ENCODE peak calls at places on chromosomes 5 and 9, in five cellular contexts. E is tibial nerve, C is mammary epithelial cell, Y is cardiac muscle cell, W is AG04450. L is an unnamed sample.

GRCh38 chr9:27278374-27278773 is 18.6 kb downstream of the EQTN start:
- DNase-seq in E (no peak), C (no peak), W (no peak), Y (no peak), L (no peak)

GRCh38 chr5:113266913-113267227 is 167.9 kb downstream of the TSSK1B start:
- DNase-seq in E (no peak), W (no peak), Y (no peak), C (peak; percentile 89), L (no peak)

GRCh38 chr9:94772128-94772527 is 45.6 kb downstream of the AOPEP start:
- DNase-seq in C (no peak), E (no peak), W (no peak), Y (no peak), L (no peak)

GRCh38 chr9:69762527-69762926 is 2.7 kb upstream of the PTAR1 start:
- DNase-seq in Y (no peak), E (no peak), W (no peak), C (no peak), L (no peak)

GRCh38 chr5:43772601-43773031 is 169.6 kb downstream of the NNT start:
- DNase-seq in W (no peak), Y (no peak), E (no peak), C (peak; percentile 62), L (no peak)

GRCh38 chr5:119269061-119269579 is 86.7 kb upstream of the TNFAIP8 start:
- DNase-seq in Y (peak; percentile 33), C (peak; percentile 50), E (no peak), W (no peak), L (no peak)

GRCh38 chr5:2423634-2424033 is 327.8 kb downstream of the IRX2 start:
- DNase-seq in W (no peak), E (no peak), C (no peak), Y (no peak), L (no peak)

GRCh38 chr9:89629096-89629976 is 24.5 kb downstream of the GADD45G start:
- DNase-seq in Y (no peak), W (no peak), E (no peak), C (no peak), L (no peak)

GRCh38 chr5:24232929-24233328 is 411.8 kb downstream of the CDH10 start:
- DNase-seq in E (no peak), Y (no peak), C (no peak), W (no peak), L (no peak)

GRCh38 chr5:644509-644908 is 32.4 kb downstream of the CEP72 start:
- DNase-seq in C (no peak), E (no peak), W (no peak), Y (no peak), L (no peak)

DNA sequence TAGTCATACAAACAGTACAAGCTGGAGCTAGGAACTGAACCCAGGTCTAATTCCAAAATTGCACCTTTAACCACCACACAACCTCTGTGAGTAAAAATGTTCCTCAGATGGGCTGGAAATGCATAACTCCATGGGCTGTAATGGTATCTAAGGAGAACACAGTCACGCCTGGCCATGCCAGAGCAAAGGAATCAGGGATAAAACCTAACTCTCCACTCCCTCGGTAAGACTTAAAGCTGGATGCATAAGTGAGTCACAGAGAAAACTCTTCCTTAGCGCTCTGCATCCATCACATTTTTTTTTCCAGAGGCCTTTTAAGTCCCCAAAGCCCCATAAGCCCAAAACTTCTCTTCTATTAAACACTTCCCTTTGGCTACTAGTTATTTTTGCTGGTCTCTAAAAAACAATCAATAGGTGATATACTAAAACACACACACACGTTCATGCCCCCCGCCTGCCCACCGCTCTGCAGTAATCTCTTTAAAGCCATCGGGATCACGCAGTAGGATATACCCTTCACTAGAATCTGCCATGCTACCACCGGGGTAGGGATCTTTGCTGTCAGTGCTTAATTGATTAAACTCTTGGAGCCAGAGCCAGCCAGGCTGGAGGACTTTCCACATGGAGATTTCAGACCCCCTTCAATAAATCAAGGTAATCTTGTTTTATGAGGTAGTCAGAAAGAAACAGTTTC is 213.0 kb downstream of the MAPKAP1 start:
- DNase-seq in Y (no peak), W (no peak), E (no peak), C (no peak), L (no peak)
- H3K27ac ChIP-seq in Y (no peak overlapping the region), W (no peak overlapping the region), E (no peak overlapping the region), C (no peak overlapping the region), L (no peak overlapping the region)

GRCh38 chr9:121840838-121841760 is 189.7 kb downstream of the DAB2IP start:
- DNase-seq in E (no peak), Y (no peak), W (no peak), C (no peak), L (peak; percentile 50)

GRCh38 chr9:121841771-121842611 is 190.6 kb downstream of the DAB2IP start:
- DNase-seq in E (no peak), C (no peak), W (no peak), Y (no peak), L (no peak)

GRCh38 chr9:121844090-121844489 is 192.7 kb downstream of the DAB2IP start:
- DNase-seq in W (no peak), C (no peak), E (no peak), Y (no peak), L (no peak)

GRCh38 chr9:121842612-121842978 is 191.2 kb downstream of the DAB2IP start:
- DNase-seq in C (peak; percentile 78), E (no peak), W (peak; percentile 52), Y (no peak), L (no peak)

DNA sequence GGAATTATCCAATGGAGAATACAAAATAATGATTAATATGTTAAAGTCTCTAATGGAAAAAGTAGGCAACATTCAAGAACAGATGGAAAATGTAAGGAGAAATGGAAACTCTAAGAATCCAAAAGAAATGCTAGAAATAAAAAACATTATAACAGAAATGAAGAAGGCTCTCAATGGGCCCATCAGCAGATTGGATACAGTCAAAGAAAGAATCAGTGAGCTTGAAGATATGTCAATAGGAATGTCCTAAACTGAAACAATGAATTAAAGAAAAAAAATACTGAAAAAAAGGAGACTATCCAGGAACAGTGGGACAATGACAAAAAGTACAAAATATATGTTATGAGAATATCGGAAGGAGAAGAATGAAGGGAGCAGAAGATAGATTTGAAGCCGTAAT is 193.1 kb downstream of the DAB2IP start:
- DNase-seq in E (no peak), W (no peak), Y (no peak), C (no peak), L (no peak)
- H3K27ac ChIP-seq in E (no peak overlapping the region), W (no peak overlapping the region), Y (no peak overlapping the region), C (no peak overlapping the region), L (no peak overlapping the region)

GRCh38 chr9:136246849-136247550 is 1.4 kb upstream of the QSOX2 start:
- DNase-seq in C (no peak), Y (no peak), E (no peak), W (no peak), L (no peak)

GRCh38 chr9:136248951-136249880 is 3.6 kb upstream of the QSOX2 start:
- DNase-seq in E (no peak), Y (no peak), C (no peak), W (no peak), L (no peak)

GRCh38 chr9:136249881-136250559 is 4.4 kb upstream of the QSOX2 start:
- DNase-seq in Y (no peak), C (no peak), W (no peak), E (no peak), L (no peak)

GRCh38 chr9:136247551-136247916 is 1.9 kb upstream of the QSOX2 start:
- DNase-seq in C (no peak), E (no peak), Y (no peak), W (no peak), L (no peak)

GRCh38 chr9:136247947-136248637 is 2.5 kb upstream of the QSOX2 start:
- DNase-seq in C (no peak), Y (no peak), W (no peak), E (no peak), L (no peak)
- H3K27ac ChIP-seq in C (no peak overlapping the region), Y (no peak overlapping the region), W (no peak overlapping the region), E (no peak overlapping the region), L (no peak overlapping the region)

DNA sequence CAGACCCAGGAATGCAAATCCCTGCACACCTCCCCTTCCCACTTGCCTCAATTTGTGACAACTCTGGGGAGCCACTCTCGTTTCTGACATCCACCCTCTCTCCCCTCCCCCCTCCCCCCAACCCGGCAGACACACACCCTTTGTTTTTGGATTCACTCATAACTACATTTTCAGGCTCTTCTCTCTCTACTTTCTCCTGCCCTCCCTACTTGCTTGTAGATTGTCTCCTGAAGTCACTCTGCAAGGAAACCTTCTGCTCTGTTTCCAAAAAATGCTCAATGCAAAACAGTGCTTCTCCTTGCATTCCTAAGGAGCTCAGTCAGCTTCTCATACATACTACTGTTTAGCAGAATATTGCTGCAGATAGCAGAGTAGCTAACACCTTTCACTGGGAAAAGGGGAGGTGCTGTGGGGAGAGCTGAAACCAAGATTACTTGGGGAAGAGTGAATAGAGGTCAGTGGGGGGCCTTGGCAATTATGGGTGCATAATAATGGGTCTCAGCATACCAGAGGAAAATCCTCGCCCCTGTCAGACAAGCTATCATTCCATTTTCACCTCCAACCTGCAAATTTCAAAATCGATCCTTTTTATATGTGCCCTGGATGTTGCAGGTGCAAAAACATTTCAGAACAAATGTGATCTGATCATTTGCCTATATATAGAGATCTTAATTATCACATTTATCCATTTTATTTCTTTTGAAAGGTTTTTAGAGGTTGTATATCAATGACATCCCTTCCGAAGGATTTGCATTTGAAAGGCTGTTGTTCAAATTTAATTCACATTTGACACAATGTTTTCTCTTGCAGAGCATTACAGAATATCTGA is 1860.7 kb upstream of the WWC1 start:
- DNase-seq in W (no peak), E (no peak), C (no peak), Y (no peak), L (no peak)
- H3K27ac ChIP-seq in W (no peak overlapping the region), E (no peak overlapping the region), C (no peak overlapping the region), Y (no peak overlapping the region), L (no peak overlapping the region)

L was measured in caudate nucleus.